ENCODE peak calls at places on chromosomes 5 and 9, in eight cellular contexts. J, G, E, U, V, D, F and K are unnamed samples.

GRCh38 chr5:141623197-141623596 is 4.4 kb upstream of the DIAPH1 start:
- DNase-seq in J (no peak), G (no peak), E (no peak), U (no peak), V (no peak), D (no peak), F (no peak), K (no peak)

GRCh38 chr9:129491486-129491855 is 129.4 kb downstream of the C9orf50 start:
- DNase-seq in J (no peak), G (no peak), E (peak), U (no peak), V (no peak), D (no peak), F (no peak), K (no peak)

GRCh38 chr9:109114670-109115069 is 5.1 kb downstream of the TMEM245 start:
- DNase-seq in J (no peak), G (no peak), E (no peak), U (no peak), V (no peak), D (no peak), F (no peak), K (no peak)

GRCh38 chr9:130938652-130939404 is at the start of gene FIBCD1:
- DNase-seq in J (no peak), G (peak), E (peak), U (no peak), V (peak), D (peak), F (no peak), K (no peak)

GRCh38 chr9:967851-968641 is 8.4 kb upstream of the DMRT3 start:
- DNase-seq in J (no peak), G (no peak), E (peak), U (no peak), V (no peak), D (no peak), F (no peak), K (no peak)

GRCh38 chr5:6279607-6280006 is 98.7 kb downstream of the MED10 start:
- DNase-seq in J (no peak), G (no peak), E (no peak), U (no peak), V (no peak), D (no peak), F (no peak), K (no peak)

GRCh38 chr5:76292923-76293322 is 110.2 kb upstream of the IQGAP2 start:
- DNase-seq in J (no peak), G (no peak), E (no peak), U (no peak), V (no peak), D (no peak), F (no peak), K (no peak)

GRCh38 chr5:145911164-145911563 is 25.2 kb upstream of the SH3RF2 start:
- DNase-seq in J (no peak), G (no peak), E (no peak), U (no peak), V (no peak), D (no peak), F (no peak), K (no peak)

GRCh38 chr5:82719368-82719767 is 357.8 kb downstream of the TMEM167A start:
- DNase-seq in J (no peak), G (peak), E (no peak), U (no peak), V (no peak), D (no peak), F (no peak), K (no peak)

GRCh38 chr5:61289669-61290363 is 42.2 kb upstream of the ZSWIM6 start:
- DNase-seq in J (no peak), G (no peak), E (no peak), U (no peak), V (no peak), D (no peak), F (no peak), K (no peak)

GRCh38 chr5:161051920-161052500 is 200.0 kb upstream of the ATP10B start:
- DNase-seq in J (no peak), G (no peak), E (no peak), U (no peak), V (no peak), D (no peak), F (no peak), K (no peak)

GRCh38 chr5:27315541-27316282 is 277.3 kb upstream of the CDH9 start:
- DNase-seq in J (peak), G (peak), E (no peak), U (no peak), V (no peak), D (peak), F (no peak), K (peak)

GRCh38 chr9:70668751-70669150 is 254.3 kb upstream of the KLF9 start:
- DNase-seq in J (peak), G (peak), E (no peak), U (no peak), V (no peak), D (peak), F (no peak), K (no peak)

GRCh38 chr5:32709789-32710334 is 1.3 kb upstream of the NPR3 start:
- DNase-seq in J (peak), G (peak), E (peak), U (no peak), V (peak), D (peak), F (no peak), K (peak)

GRCh38 chr5:90932052-90932699 is 373.6 kb downstream of the ADGRV1 start:
- DNase-seq in J (peak), G (peak), E (peak), U (peak), V (no peak), D (peak), F (peak), K (peak)

GRCh38 chr5:93395891-93396465 is 185.0 kb downstream of the NR2F1-AS1 start:
- DNase-seq in J (no peak), G (peak), E (no peak), U (no peak), V (no peak), D (no peak), F (no peak), K (no peak)

GRCh38 chr9:133101356-133102189 is 19.5 kb downstream of the RALGDS start:
- DNase-seq in J (no peak), G (no peak), E (no peak), U (no peak), V (peak), D (no peak), F (no peak), K (no peak)

GRCh38 chr5:74945561-74946165 is 79.5 kb upstream of the FAM169A start:
- DNase-seq in J (no peak), G (no peak), E (no peak), U (no peak), V (no peak), D (no peak), F (no peak), K (no peak)

GRCh38 chr9:93620881-93621820 is 44.8 kb downstream of the PHF2 start:
- DNase-seq in J (no peak), G (no peak), E (no peak), U (peak), V (no peak), D (no peak), F (peak), K (no peak)

GRCh38 chr9:114156311-114156657 is 947 bp downstream of the COL27A1 start:
- DNase-seq in J (no peak), G (no peak), E (no peak), U (no peak), V (no peak), D (no peak), F (no peak), K (no peak)

GRCh38 chr5:139415221-139415861 is 11.5 kb upstream of the SPATA24 start:
- DNase-seq in J (no peak), G (no peak), E (no peak), U (no peak), V (no peak), D (no peak), F (peak), K (no peak)

GRCh38 chr5:177220576-177220975 is 82.9 kb downstream of the RAB24 start:
- DNase-seq in J (no peak), G (no peak), E (no peak), U (no peak), V (no peak), D (no peak), F (no peak), K (no peak)

GRCh38 chr5:122267195-122267594 is 44.8 kb upstream of the SNCAIP start:
- DNase-seq in J (no peak), G (no peak), E (peak), U (no peak), V (no peak), D (no peak), F (no peak), K (no peak)

GRCh38 chr9:113399646-113400200 is 1.4 kb downstream of the ALAD start:
- DNase-seq in J (no peak), G (no peak), E (no peak), U (no peak), V (no peak), D (no peak), F (no peak), K (no peak)

GRCh38 chr5:64457846-64458245 is 48.0 kb upstream of the RGS7BP start:
- DNase-seq in J (no peak), G (no peak), E (no peak), U (no peak), V (no peak), D (no peak), F (no peak), K (no peak)

GRCh38 chr5:148846930-148847329 is 20.5 kb downstream of the ADRB2 start:
- DNase-seq in J (no peak), G (no peak), E (no peak), U (no peak), V (no peak), D (no peak), F (no peak), K (no peak)

GRCh38 chr9:114722937-114723620 is 41.1 kb upstream of the TEX48 start:
- DNase-seq in J (no peak), G (no peak), E (no peak), U (no peak), V (no peak), D (no peak), F (no peak), K (no peak)

GRCh38 chr9:130034570-130034969 is 8.4 kb downstream of the FNBP1 start:
- DNase-seq in J (peak), G (peak), E (no peak), U (no peak), V (no peak), D (peak), F (no peak), K (no peak)

GRCh38 chr9:8521112-8521511 is 721.5 kb upstream of the DMAC1 start:
- DNase-seq in J (no peak), G (no peak), E (no peak), U (no peak), V (no peak), D (no peak), F (no peak), K (no peak)

GRCh38 chr5:177568326-177568725 is 14.0 kb upstream of the FAM193B start:
- DNase-seq in J (no peak), G (no peak), E (no peak), U (no peak), V (no peak), D (no peak), F (no peak), K (no peak)

GRCh38 chr9:127783111-127783621 is 2.7 kb upstream of the CDK9 start:
- DNase-seq in J (no peak), G (no peak), E (no peak), U (no peak), V (no peak), D (no peak), F (no peak), K (no peak)

GRCh38 chr5:96113170-96113939 is 151.7 kb upstream of the ELL2 start:
- DNase-seq in J (no peak), G (no peak), E (no peak), U (no peak), V (no peak), D (no peak), F (no peak), K (no peak)

GRCh38 chr9:79221084-79221483 is 350.7 kb upstream of the TLE4 start:
- DNase-seq in J (peak), G (peak), E (no peak), U (no peak), V (no peak), D (peak), F (no peak), K (peak)

GRCh38 chr5:74516217-74516636 is 124.3 kb downstream of the ENC1 start:
- DNase-seq in J (no peak), G (no peak), E (peak), U (no peak), V (no peak), D (no peak), F (no peak), K (no peak)

GRCh38 chr5:87499478-87500410 is 87.0 kb upstream of the CCNH start:
- DNase-seq in J (no peak), G (no peak), E (peak), U (no peak), V (no peak), D (no peak), F (no peak), K (no peak)

GRCh38 chr9:78519786-78520185 is 222.9 kb downstream of the PSAT1 start:
- DNase-seq in J (no peak), G (no peak), E (no peak), U (no peak), V (no peak), D (no peak), F (no peak), K (no peak)

GRCh38 chr9:108133101-108133500 is 643.5 kb upstream of the KLF4 start:
- DNase-seq in J (no peak), G (no peak), E (no peak), U (no peak), V (no peak), D (no peak), F (no peak), K (no peak)

GRCh38 chr5:97838214-97838613 is 655.2 kb upstream of the RIOK2 start:
- DNase-seq in J (peak), G (peak), E (no peak), U (no peak), V (no peak), D (peak), F (no peak), K (peak)

GRCh38 chr9:26856413-26857032 is 36.1 kb downstream of the CAAP1 start:
- DNase-seq in J (peak), G (peak), E (peak), U (peak), V (no peak), D (peak), F (no peak), K (peak)
- TF ChIP-seq CTCF in J (peak), G (peak), E (peak), U (peak), V (no peak), D (peak), F (peak), K (peak)

DNA sequence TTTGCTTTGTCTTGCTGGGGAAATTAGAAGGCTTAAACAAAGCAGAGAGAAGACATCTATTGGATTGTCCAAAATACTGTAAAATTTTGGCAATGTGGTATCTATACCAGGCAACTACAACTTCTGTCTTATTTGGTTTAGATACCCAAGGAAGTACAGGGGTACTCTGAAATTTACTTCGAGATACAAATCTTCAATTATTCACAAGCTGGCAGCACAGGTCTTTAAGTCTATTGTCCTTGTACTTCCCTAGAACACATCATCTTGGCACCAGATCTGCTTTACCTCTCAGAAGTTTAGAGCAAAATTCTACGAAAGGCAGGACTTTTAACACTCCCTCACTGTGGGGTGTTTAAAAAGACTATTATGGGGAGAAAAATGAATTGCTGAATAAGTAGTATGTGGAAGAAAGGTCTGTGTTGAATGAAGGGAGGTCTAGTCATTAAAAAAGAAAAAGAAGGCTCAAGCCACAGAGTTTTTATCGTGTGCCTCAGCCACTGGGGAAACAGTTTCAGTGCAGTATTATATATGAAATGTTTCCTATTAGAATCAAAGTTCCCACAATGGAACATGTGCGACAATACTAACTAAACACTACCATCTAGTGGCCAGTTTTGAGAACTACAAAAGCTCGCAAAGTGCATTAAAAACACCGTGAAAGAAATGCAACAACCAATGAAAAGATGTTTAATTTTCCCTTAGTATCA is 93.7 kb downstream of the PDE4D start:
- DNase-seq in J (peak), G (peak), E (peak), U (peak), V (no peak), D (peak), F (no peak), K (peak)
- H3K4me3 ChIP-seq in J (no peak), G (no peak), E (no peak), U (peak), V (no peak), D (peak), F (no peak), K (peak)

GRCh38 chr5:135217669-135218485 is 181.2 kb downstream of the MACROH2A1 start:
- DNase-seq in J (no peak), G (no peak), E (peak), U (no peak), V (peak), D (no peak), F (no peak), K (no peak)
- TF ChIP-seq CTCF in J (no peak), G (peak), E (peak), U (no peak), V (no peak), D (no peak), F (no peak), K (peak)

GRCh38 chr9:137429546-137429890 is 6.3 kb downstream of the NOXA1 start:
- DNase-seq in J (no peak), G (no peak), E (no peak), U (no peak), V (no peak), D (no peak), F (no peak), K (no peak)

GRCh38 chr9:137431416-137431931 is 8.3 kb downstream of the NOXA1 start:
- DNase-seq in J (no peak), G (no peak), E (no peak), U (no peak), V (peak), D (no peak), F (no peak), K (no peak)

GRCh38 chr9:137430723-137431415 is 7.7 kb downstream of the NOXA1 start:
- DNase-seq in J (no peak), G (no peak), E (no peak), U (no peak), V (peak), D (no peak), F (no peak), K (no peak)

GRCh38 chr9:137428841-137429545 is 5.8 kb downstream of the NOXA1 start:
- DNase-seq in J (no peak), G (no peak), E (no peak), U (no peak), V (peak), D (no peak), F (no peak), K (no peak)

DNA sequence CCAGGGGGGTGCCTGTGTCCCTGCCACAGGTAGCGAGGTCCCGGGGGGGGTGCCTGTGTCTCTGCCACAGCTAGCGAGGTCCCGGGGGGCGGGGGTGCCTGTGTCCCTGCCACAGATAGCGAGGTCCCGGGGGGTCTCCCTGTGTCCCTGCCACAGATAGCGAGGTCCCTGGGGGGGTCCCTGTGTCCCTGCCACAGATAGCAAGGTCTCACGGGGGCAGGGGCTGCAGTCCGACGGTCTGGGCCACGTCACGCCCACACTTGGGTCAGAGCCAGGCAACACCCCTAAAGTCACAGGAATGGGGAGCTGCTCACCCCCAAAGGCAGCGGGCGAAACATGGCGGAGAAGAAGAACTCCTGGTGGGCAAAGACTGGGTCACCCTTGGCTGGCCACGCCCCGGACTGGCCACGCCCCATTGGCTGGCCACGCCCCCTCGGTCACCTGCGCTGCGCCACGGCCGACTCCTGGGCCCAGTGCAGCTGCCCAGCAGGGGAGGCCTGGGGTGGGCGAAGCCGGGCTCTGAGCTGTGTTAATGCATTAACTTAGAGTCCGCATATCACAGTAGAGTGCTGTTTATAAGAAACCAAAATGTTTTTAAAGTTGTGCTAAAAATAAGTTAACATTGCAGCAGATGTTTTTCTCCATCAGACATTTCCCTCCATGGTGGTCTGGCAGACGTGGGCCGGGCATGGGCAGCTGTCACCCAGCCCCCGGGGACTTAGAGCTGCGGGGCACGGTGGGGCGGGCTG is 7.0 kb downstream of the NOXA1 start:
- DNase-seq in J (no peak), G (no peak), E (peak), U (no peak), V (peak), D (no peak), F (no peak), K (no peak)
- H3K4me3 ChIP-seq in J (no peak), G (no peak), E (no peak), U (peak), V (no peak), D (no peak), F (no peak), K (no peak)

GRCh38 chr9:74940600-74940999 is 12.1 kb downstream of the C9orf40 start:
- DNase-seq in J (no peak), G (peak), E (no peak), U (peak), V (no peak), D (no peak), F (no peak), K (no peak)
- TF ChIP-seq CTCF in J (no peak), G (no peak), E (peak), U (peak), V (no peak), D (no peak), F (no peak), K (no peak)